ENCODE peak calls at places on chromosome 9, in nine cellular contexts. One of them, this sample, is unnamed.

GRCh38 chr9:96720435-96720834 is 57.5 kb downstream of the ZNF510 start:
- DNase-seq in NCI-H2081: no peak
- DNase-seq in stimulated activated CD4-positive, alpha-beta T cell treated with anti-CD3 and anti-CD28 coated beads, TNF-alpha, amount 100 ng/mL, for 1 hour: no peak
- DNase-seq in AG20443: no peak
- DNase-seq in stimulated activated CD8-positive, alpha-beta memory T cell treated with anti-CD3 and anti-CD28 coated beads, Interleukin-2, amount 100 ng/mL, for 1 hour: no peak
- DNase-seq in NCI-H187 treated with DMSO at 0.1 percent for 48 hours: no peak
- DNase-seq in head of caudate nucleus: no peak
- DNase-seq in HTR-8/SVneo: no peak
- DNase-seq in tibial artery: no peak
- DNase-seq in this sample: no peak

GRCh38 chr9:129497837-129498450 is 123.0 kb downstream of the C9orf50 start:
- DNase-seq in NCI-H187 treated with DMSO at 0.1 percent for 48 hours: no peak
- DNase-seq in AG20443: no peak
- DNase-seq in stimulated activated CD4-positive, alpha-beta T cell treated with anti-CD3 and anti-CD28 coated beads, TNF-alpha, amount 100 ng/mL, for 1 hour: no peak
- DNase-seq in NCI-H2081: no peak
- DNase-seq in HTR-8/SVneo: no peak
- DNase-seq in stimulated activated CD8-positive, alpha-beta memory T cell treated with anti-CD3 and anti-CD28 coated beads, Interleukin-2, amount 100 ng/mL, for 1 hour: no peak
- DNase-seq in tibial artery: peak
- DNase-seq in head of caudate nucleus: no peak
- DNase-seq in this sample: no peak

GRCh38 chr9:133518193-133518592 is 6.6 kb downstream of the MYMK start:
- DNase-seq in tibial artery: no peak
- DNase-seq in HTR-8/SVneo: no peak
- DNase-seq in stimulated activated CD4-positive, alpha-beta T cell treated with anti-CD3 and anti-CD28 coated beads, TNF-alpha, amount 100 ng/mL, for 1 hour: no peak
- DNase-seq in AG20443: no peak
- DNase-seq in stimulated activated CD8-positive, alpha-beta memory T cell treated with anti-CD3 and anti-CD28 coated beads, Interleukin-2, amount 100 ng/mL, for 1 hour: no peak
- DNase-seq in head of caudate nucleus: no peak
- DNase-seq in NCI-H187 treated with DMSO at 0.1 percent for 48 hours: no peak
- DNase-seq in NCI-H2081: peak
- DNase-seq in this sample: no peak

GRCh38 chr9:22829236-22829635 is 382.6 kb downstream of the DMRTA1 start:
- DNase-seq in HTR-8/SVneo: no peak
- DNase-seq in tibial artery: no peak
- DNase-seq in AG20443: no peak
- DNase-seq in stimulated activated CD8-positive, alpha-beta memory T cell treated with anti-CD3 and anti-CD28 coated beads, Interleukin-2, amount 100 ng/mL, for 1 hour: no peak
- DNase-seq in NCI-H187 treated with DMSO at 0.1 percent for 48 hours: no peak
- DNase-seq in head of caudate nucleus: no peak
- DNase-seq in NCI-H2081: no peak
- DNase-seq in stimulated activated CD4-positive, alpha-beta T cell treated with anti-CD3 and anti-CD28 coated beads, TNF-alpha, amount 100 ng/mL, for 1 hour: no peak
- DNase-seq in this sample: no peak

GRCh38 chr9:17757816-17758215 is 178.9 kb downstream of the SH3GL2 start:
- DNase-seq in tibial artery: no peak
- DNase-seq in head of caudate nucleus: no peak
- DNase-seq in stimulated activated CD8-positive, alpha-beta memory T cell treated with anti-CD3 and anti-CD28 coated beads, Interleukin-2, amount 100 ng/mL, for 1 hour: no peak
- DNase-seq in AG20443: no peak
- DNase-seq in NCI-H187 treated with DMSO at 0.1 percent for 48 hours: no peak
- DNase-seq in NCI-H2081: no peak
- DNase-seq in HTR-8/SVneo: no peak
- DNase-seq in stimulated activated CD4-positive, alpha-beta T cell treated with anti-CD3 and anti-CD28 coated beads, TNF-alpha, amount 100 ng/mL, for 1 hour: no peak
- DNase-seq in this sample: no peak

GRCh38 chr9:135248111-135248510 is 160.6 kb downstream of the OLFM1 start:
- DNase-seq in HTR-8/SVneo: no peak
- DNase-seq in head of caudate nucleus: no peak
- DNase-seq in AG20443: no peak
- DNase-seq in stimulated activated CD8-positive, alpha-beta memory T cell treated with anti-CD3 and anti-CD28 coated beads, Interleukin-2, amount 100 ng/mL, for 1 hour: no peak
- DNase-seq in NCI-H2081: no peak
- DNase-seq in NCI-H187 treated with DMSO at 0.1 percent for 48 hours: no peak
- DNase-seq in stimulated activated CD4-positive, alpha-beta T cell treated with anti-CD3 and anti-CD28 coated beads, TNF-alpha, amount 100 ng/mL, for 1 hour: no peak
- DNase-seq in tibial artery: no peak
- DNase-seq in this sample: no peak

GRCh38 chr9:126419475-126419874 is 92.8 kb downstream of the MVB12B start:
- DNase-seq in head of caudate nucleus: peak
- DNase-seq in stimulated activated CD8-positive, alpha-beta memory T cell treated with anti-CD3 and anti-CD28 coated beads, Interleukin-2, amount 100 ng/mL, for 1 hour: no peak
- DNase-seq in NCI-H187 treated with DMSO at 0.1 percent for 48 hours: peak
- DNase-seq in tibial artery: no peak
- DNase-seq in NCI-H2081: peak
- DNase-seq in AG20443: no peak
- DNase-seq in stimulated activated CD4-positive, alpha-beta T cell treated with anti-CD3 and anti-CD28 coated beads, TNF-alpha, amount 100 ng/mL, for 1 hour: no peak
- DNase-seq in HTR-8/SVneo: no peak
- DNase-seq in this sample: no peak

GRCh38 chr9:116334581-116335150 is 181.1 kb downstream of the PAPPA start:
- DNase-seq in tibial artery: no peak
- DNase-seq in head of caudate nucleus: no peak
- DNase-seq in AG20443: no peak
- DNase-seq in HTR-8/SVneo: no peak
- DNase-seq in stimulated activated CD8-positive, alpha-beta memory T cell treated with anti-CD3 and anti-CD28 coated beads, Interleukin-2, amount 100 ng/mL, for 1 hour: no peak
- DNase-seq in NCI-H2081: no peak
- DNase-seq in NCI-H187 treated with DMSO at 0.1 percent for 48 hours: no peak
- DNase-seq in stimulated activated CD4-positive, alpha-beta T cell treated with anti-CD3 and anti-CD28 coated beads, TNF-alpha, amount 100 ng/mL, for 1 hour: no peak
- DNase-seq in this sample: no peak

GRCh38 chr9:104968025-104968982 is 40.3 kb upstream of the ABCA1 start:
- DNase-seq in NCI-H187 treated with DMSO at 0.1 percent for 48 hours: peak
- DNase-seq in tibial artery: peak
- DNase-seq in head of caudate nucleus: peak
- DNase-seq in stimulated activated CD4-positive, alpha-beta T cell treated with anti-CD3 and anti-CD28 coated beads, TNF-alpha, amount 100 ng/mL, for 1 hour: peak
- DNase-seq in NCI-H2081: peak
- DNase-seq in HTR-8/SVneo: peak
- DNase-seq in AG20443: peak
- DNase-seq in stimulated activated CD8-positive, alpha-beta memory T cell treated with anti-CD3 and anti-CD28 coated beads, Interleukin-2, amount 100 ng/mL, for 1 hour: peak
- DNase-seq in this sample: peak

GRCh38 chr9:127509261-127509954 is 58.1 kb downstream of the LRSAM1 start:
- DNase-seq in AG20443: no peak
- DNase-seq in NCI-H2081: no peak
- DNase-seq in head of caudate nucleus: no peak
- DNase-seq in stimulated activated CD8-positive, alpha-beta memory T cell treated with anti-CD3 and anti-CD28 coated beads, Interleukin-2, amount 100 ng/mL, for 1 hour: no peak
- DNase-seq in NCI-H187 treated with DMSO at 0.1 percent for 48 hours: no peak
- DNase-seq in tibial artery: peak
- DNase-seq in HTR-8/SVneo: no peak
- DNase-seq in stimulated activated CD4-positive, alpha-beta T cell treated with anti-CD3 and anti-CD28 coated beads, TNF-alpha, amount 100 ng/mL, for 1 hour: no peak
- DNase-seq in this sample: no peak

GRCh38 chr9:87787735-87788134 is 61.8 kb downstream of the CTSL start:
- DNase-seq in AG20443: no peak
- DNase-seq in NCI-H2081: no peak
- DNase-seq in stimulated activated CD8-positive, alpha-beta memory T cell treated with anti-CD3 and anti-CD28 coated beads, Interleukin-2, amount 100 ng/mL, for 1 hour: no peak
- DNase-seq in head of caudate nucleus: no peak
- DNase-seq in NCI-H187 treated with DMSO at 0.1 percent for 48 hours: no peak
- DNase-seq in tibial artery: no peak
- DNase-seq in stimulated activated CD4-positive, alpha-beta T cell treated with anti-CD3 and anti-CD28 coated beads, TNF-alpha, amount 100 ng/mL, for 1 hour: no peak
- DNase-seq in HTR-8/SVneo: no peak
- DNase-seq in this sample: no peak